ENCODE peak calls at places on chromosomes 12 and 14, in seven cellular contexts. F is IMR-90, X is endodermal cell, L is HepG2, A is colonic mucosa, J is neural progenitor cell, Z is fibroblast of lung. V is an unnamed sample.
A peak's percentile ranks its signal among the peaks of the same experiment; 100 is the strongest.

GRCh38 chr14:79712302-79712950 is 498.9 kb downstream of the DIO2 start:
- DNase-seq in F (no peak), X (no peak), L (no peak), A (no peak), J (peak; percentile 50), Z (no peak), V (no peak)

GRCh38 chr12:52082988-52083637 is 3.6 kb downstream of the SMIM41 start:
- DNase-seq in F (peak; percentile 71), X (peak; percentile 93), L (peak; percentile 40), A (peak; percentile 64), J (peak; percentile 79), Z (peak; percentile 73), V (peak; percentile 78)

GRCh38 chr12:109154485-109155438 is 38.4 kb downstream of the ACACB start:
- DNase-seq in F (peak; percentile 53), X (peak; percentile 99), L (peak; percentile 51), A (peak; percentile 91), J (peak; percentile 93), Z (peak; percentile 68), V (peak; percentile 89)

GRCh38 chr14:61661471-61661988 is 33.8 kb upstream of the HIF1A start:
- DNase-seq in F (peak; percentile 58), X (no peak), L (no peak), A (no peak), J (no peak), Z (peak; percentile 86), V (peak; percentile 51)

GRCh38 chr14:26765301-26765700 is 167.5 kb upstream of the NOVA1 start:
- DNase-seq in F (no peak), X (no peak), L (no peak), A (no peak), J (no peak), Z (no peak), V (peak; percentile 38)

GRCh38 chr12:51702582-51702981 is 111.5 kb downstream of the SCN8A start:
- DNase-seq in F (no peak), X (no peak), L (no peak), A (no peak), J (no peak), Z (no peak), V (no peak)

GRCh38 chr14:24132061-24132685 is 1.7 kb downstream of the FITM1 start:
- DNase-seq in F (no peak), X (no peak), L (no peak), A (no peak), J (no peak), Z (no peak), V (no peak)

GRCh38 chr12:132812631-132813305 is 15.9 kb downstream of the GOLGA3 start:
- DNase-seq in F (peak; percentile 81), X (no peak), L (no peak), A (no peak), J (no peak), Z (peak; percentile 84), V (peak; percentile 20)

GRCh38 chr14:50312734-50313054 is 570 bp downstream of the DMAC2L start:
- DNase-seq in F (no peak), X (no peak), L (peak; percentile 42), A (no peak), J (no peak), Z (peak; percentile 50), V (no peak)

GRCh38 chr12:16828891-16829290 is 222.9 kb upstream of the LMO3 start:
- DNase-seq in F (no peak), X (no peak), L (no peak), A (no peak), J (no peak), Z (no peak), V (no peak)

GRCh38 chr12:128794661-128795529 is 28.9 kb downstream of the SLC15A4 start:
- DNase-seq in F (no peak), X (no peak), L (no peak), A (no peak), J (no peak), Z (no peak), V (no peak)

GRCh38 chr14:41607966-41608663 is 1.4 kb downstream of the LRFN5 start:
- DNase-seq in F (no peak), X (peak; percentile 71), L (no peak), A (peak; percentile 16), J (peak; percentile 44), Z (peak; percentile 33), V (peak; percentile 45)

GRCh38 chr14:95727084-95727700 is 13.3 kb upstream of the TCL1A start:
- DNase-seq in F (no peak), X (no peak), L (no peak), A (no peak), J (no peak), Z (no peak), V (no peak)

GRCh38 chr14:61130512-61131260 is 149.6 kb downstream of the SLC38A6 start:
- DNase-seq in F (no peak), X (no peak), L (no peak), A (no peak), J (no peak), Z (no peak), V (no peak)

GRCh38 chr12:17793854-17794253 is 296.1 kb downstream of the RERGL start:
- DNase-seq in F (no peak), X (no peak), L (no peak), A (no peak), J (no peak), Z (no peak), V (no peak)

GRCh38 chr12:17829813-17830212 is 260.2 kb downstream of the RERGL start:
- DNase-seq in F (no peak), X (no peak), L (no peak), A (no peak), J (no peak), Z (no peak), V (no peak)

GRCh38 chr14:68191567-68192321 is 372.2 kb downstream of the RAD51B start:
- DNase-seq in F (peak; percentile 37), X (no peak), L (peak; percentile 92), A (peak; percentile 45), J (no peak), Z (peak; percentile 40), V (no peak)

GRCh38 chr12:79083181-79083580 is 218.6 kb downstream of the SYT1 start:
- DNase-seq in F (peak; percentile 7), X (no peak), L (no peak), A (no peak), J (no peak), Z (peak; percentile 4), V (no peak)

GRCh38 chr12:54935235-54935951 is 49.2 kb downstream of the TESPA1 start:
- DNase-seq in F (peak; percentile 91), X (no peak), L (peak; percentile 2), A (no peak), J (no peak), Z (peak; percentile 79), V (peak; percentile 94)

GRCh38 chr14:65413739-65414045 is 1.2 kb downstream of the FUT8 start:
- DNase-seq in F (no peak), X (no peak), L (no peak), A (peak; percentile 41), J (no peak), Z (peak; percentile 17), V (no peak)

GRCh38 chr12:71476513-71476912 is 36.9 kb downstream of the LGR5 start:
- DNase-seq in F (peak; percentile 76), X (no peak), L (no peak), A (no peak), J (no peak), Z (peak; percentile 53), V (peak; percentile 88)

GRCh38 chr12:11688831-11689230 is 39.4 kb downstream of the ETV6 start:
- DNase-seq in F (peak; percentile 55), X (peak; percentile 10), L (no peak), A (no peak), J (no peak), Z (peak; percentile 66), V (peak; percentile 32)

GRCh38 chr14:51211149-51211548 is 28.9 kb upstream of the TMX1 start:
- DNase-seq in F (peak; percentile 28), X (no peak), L (no peak), A (no peak), J (no peak), Z (peak; percentile 83), V (peak; percentile 26)

GRCh38 chr12:65334534-65334933 is 56.1 kb downstream of the MSRB3 start:
- DNase-seq in F (peak; percentile 32), X (no peak), L (no peak), A (no peak), J (no peak), Z (peak; percentile 28), V (peak; percentile 8)

GRCh38 chr14:104821229-104821945 is 20.5 kb downstream of the ZBTB42 start:
- DNase-seq in F (no peak), X (no peak), L (no peak), A (peak; percentile 22), J (no peak), Z (peak; percentile 25), V (no peak)

GRCh38 chr12:119929974-119930373 is 52.9 kb upstream of the CIT start:
- DNase-seq in F (no peak), X (no peak), L (no peak), A (no peak), J (no peak), Z (no peak), V (no peak)

GRCh38 chr12:84069699-84070098 is 842.9 kb downstream of the SLC6A15 start:
- DNase-seq in F (peak; percentile 40), X (no peak), L (no peak), A (no peak), J (no peak), Z (no peak), V (peak; percentile 47)

GRCh38 chr12:84070311-84070710 is 842.3 kb downstream of the SLC6A15 start:
- DNase-seq in F (peak; percentile 89), X (no peak), L (no peak), A (peak; percentile 15), J (no peak), Z (peak; percentile 79), V (peak; percentile 96)

DNA sequence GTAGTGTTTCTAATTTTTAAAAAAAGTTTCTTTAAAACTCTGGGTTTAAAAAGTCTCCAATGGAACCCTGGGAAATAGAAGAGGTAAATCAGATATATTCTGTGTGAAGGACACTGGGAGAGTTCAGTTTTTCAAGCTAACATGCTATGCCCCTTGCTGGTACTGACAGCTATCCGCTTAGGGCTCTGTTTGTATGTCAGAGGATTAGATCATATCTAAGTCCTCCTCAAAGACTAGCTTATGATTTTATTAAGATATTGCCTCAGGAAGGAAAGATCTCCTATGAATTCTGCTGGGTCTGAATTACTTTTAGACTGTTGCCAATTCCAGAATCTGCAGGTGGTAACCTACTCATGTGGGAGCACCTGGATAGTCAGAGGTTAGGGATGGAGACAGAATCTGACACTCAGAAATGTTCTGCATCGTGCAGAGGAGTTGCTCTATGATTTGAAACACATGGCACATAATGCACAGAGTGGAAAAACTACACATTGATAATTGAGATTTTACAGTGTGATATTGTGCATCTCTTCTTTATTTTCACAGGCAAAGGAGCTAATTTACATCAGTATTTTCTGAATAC is 843.4 kb downstream of the SLC6A15 start:
- DNase-seq in F (peak; percentile 0), X (no peak), L (no peak), A (no peak), J (no peak), Z (no peak), V (peak; percentile 30)
- H3K9ac ChIP-seq in F (no peak overlapping the region), X (no peak overlapping the region), L (no peak overlapping the region), A (no peak overlapping the region), J (no peak overlapping the region), Z (no peak overlapping the region), V (no peak overlapping the region)

GRCh38 chr12:15231493-15231892 is 10.3 kb upstream of the RERG start:
- DNase-seq in F (no peak), X (no peak), L (no peak), A (no peak), J (no peak), Z (no peak), V (no peak)
- H3K4me1 ChIP-seq in F (no peaks in the 10 kb centered on the region), X (no peaks in the 10 kb centered on the region), L (no peaks in the 10 kb centered on the region), A (no peaks in the 10 kb centered on the region), J (no peaks in the 10 kb centered on the region), Z (no peaks in the 10 kb centered on the region), V (peaks cover 3% of the 10 kb centered on the region)

GRCh38 chr14:99724939-99725773 is 41.1 kb downstream of the CYP46A1 start:
- DNase-seq in F (no peak), X (no peak), L (no peak), A (no peak), J (no peak), Z (no peak), V (no peak)
- H3K9ac ChIP-seq in F (no peak overlapping the region), X (no peak overlapping the region), L (no peak overlapping the region), A (no peak overlapping the region), J (no peak overlapping the region), Z (no peak overlapping the region), V (no peak overlapping the region)

GRCh38 chr12:124754491-124754890 is 109.2 kb downstream of the SCARB1 start:
- DNase-seq in F (no peak), X (no peak), L (no peak), A (no peak), J (no peak), Z (no peak), V (no peak)
- H3K4me1 ChIP-seq in F (peaks cover 10% of the 10 kb centered on the region), X (no peaks in the 10 kb centered on the region), L (peaks cover 26% of the 10 kb centered on the region), A (no peaks in the 10 kb centered on the region), J (peaks cover 11% of the 10 kb centered on the region), Z (peaks cover 11% of the 10 kb centered on the region), V (peaks cover 24% of the 10 kb centered on the region)

V was measured in GM23248.